ENCODE peak calls at places on chromosomes 16 and 17, in nine cellular contexts. One of them, this sample, is unnamed.

GRCh38 chr16:27316038-27316680 is 2.4 kb downstream of the IL4R start:
- DNase-seq in upper lobe of left lung: no peak
- DNase-seq in vagina: no peak
- DNase-seq in sigmoid colon: peak; percentile 67
- DNase-seq in GM12878: no peak
- DNase-seq in prostate gland: no peak
- DNase-seq in H1: no peak
- DNase-seq in endothelial cell of umbilical vein: no peak
- DNase-seq in stomach: no peak
- DNase-seq in this sample: peak; percentile 47

GRCh38 chr17:17528696-17529652 is 32.8 kb upstream of the RASD1 start:
- DNase-seq in upper lobe of left lung: peak; percentile 55
- DNase-seq in vagina: no peak
- DNase-seq in sigmoid colon: no peak
- DNase-seq in GM12878: no peak
- DNase-seq in prostate gland: no peak
- DNase-seq in H1: no peak
- DNase-seq in endothelial cell of umbilical vein: no peak
- DNase-seq in stomach: peak; percentile 76
- DNase-seq in this sample: no peak

GRCh38 chr16:79656537-79657115 is 56.1 kb upstream of the MAF start:
- DNase-seq in upper lobe of left lung: no peak
- DNase-seq in vagina: no peak
- DNase-seq in sigmoid colon: no peak
- DNase-seq in GM12878: no peak
- DNase-seq in prostate gland: no peak
- DNase-seq in H1: no peak
- DNase-seq in endothelial cell of umbilical vein: no peak
- DNase-seq in stomach: no peak
- DNase-seq in this sample: no peak

GRCh38 chr17:3982113-3982512 is 17.9 kb upstream of the ATP2A3 start:
- DNase-seq in upper lobe of left lung: peak; percentile 83
- DNase-seq in vagina: no peak
- DNase-seq in sigmoid colon: no peak
- DNase-seq in GM12878: no peak
- DNase-seq in prostate gland: no peak
- DNase-seq in H1: no peak
- DNase-seq in endothelial cell of umbilical vein: no peak
- DNase-seq in stomach: no peak
- DNase-seq in this sample: no peak

GRCh38 chr16:30621765-30622164 is 11.6 kb upstream of the ZNF689 start:
- DNase-seq in upper lobe of left lung: no peak
- DNase-seq in vagina: no peak
- DNase-seq in sigmoid colon: no peak
- DNase-seq in GM12878: no peak
- DNase-seq in prostate gland: no peak
- DNase-seq in H1: no peak
- DNase-seq in endothelial cell of umbilical vein: no peak
- DNase-seq in stomach: no peak
- DNase-seq in this sample: no peak

GRCh38 chr16:66620419-66620775 is 15.9 kb downstream of the CMTM3 start:
- DNase-seq in upper lobe of left lung: no peak
- DNase-seq in vagina: no peak
- DNase-seq in sigmoid colon: no peak
- DNase-seq in GM12878: no peak
- DNase-seq in prostate gland: no peak
- DNase-seq in H1: no peak
- DNase-seq in endothelial cell of umbilical vein: no peak
- DNase-seq in stomach: no peak
- DNase-seq in this sample: no peak

GRCh38 chr16:56985288-56985961 is 3.9 kb upstream of the NLRC5 start:
- DNase-seq in upper lobe of left lung: no peak
- DNase-seq in vagina: no peak
- DNase-seq in sigmoid colon: peak; percentile 87
- DNase-seq in GM12878: no peak
- DNase-seq in prostate gland: no peak
- DNase-seq in H1: no peak
- DNase-seq in endothelial cell of umbilical vein: peak; percentile 28
- DNase-seq in stomach: peak; percentile 57
- DNase-seq in this sample: no peak

GRCh38 chr17:44559288-44560249 is 2.3 kb downstream of the FZD2 start:
- DNase-seq in upper lobe of left lung: no peak
- DNase-seq in vagina: no peak
- DNase-seq in sigmoid colon: no peak
- DNase-seq in GM12878: no peak
- DNase-seq in prostate gland: no peak
- DNase-seq in H1: no peak
- DNase-seq in endothelial cell of umbilical vein: no peak
- DNase-seq in stomach: no peak
- DNase-seq in this sample: no peak

GRCh38 chr16:84562174-84562815 is 55.6 kb downstream of the COTL1 start:
- DNase-seq in upper lobe of left lung: peak; percentile 38
- DNase-seq in vagina: no peak
- DNase-seq in sigmoid colon: no peak
- DNase-seq in GM12878: peak; percentile 64
- DNase-seq in prostate gland: no peak
- DNase-seq in H1: no peak
- DNase-seq in endothelial cell of umbilical vein: no peak
- DNase-seq in stomach: no peak
- DNase-seq in this sample: no peak

GRCh38 chr17:80123791-80124190 is 22.4 kb downstream of the GAA start:
- DNase-seq in upper lobe of left lung: no peak
- DNase-seq in vagina: no peak
- DNase-seq in sigmoid colon: peak; percentile 68
- DNase-seq in GM12878: no peak
- DNase-seq in prostate gland: no peak
- DNase-seq in H1: no peak
- DNase-seq in endothelial cell of umbilical vein: no peak
- DNase-seq in stomach: peak; percentile 25
- DNase-seq in this sample: no peak

GRCh38 chr16:66606000-66606751 is 1.7 kb downstream of the CMTM3 start:
- DNase-seq in upper lobe of left lung: no peak
- DNase-seq in vagina: no peak
- DNase-seq in sigmoid colon: no peak
- DNase-seq in GM12878: no peak
- DNase-seq in prostate gland: no peak
- DNase-seq in H1: no peak
- DNase-seq in endothelial cell of umbilical vein: no peak
- DNase-seq in stomach: no peak
- DNase-seq in this sample: no peak

GRCh38 chr17:41773190-41773588 is 13.3 kb downstream of the JUP start:
- DNase-seq in upper lobe of left lung: peak; percentile 74
- DNase-seq in vagina: no peak
- DNase-seq in sigmoid colon: peak; percentile 86
- DNase-seq in GM12878: no peak
- DNase-seq in prostate gland: peak; percentile 89
- DNase-seq in H1: no peak
- DNase-seq in endothelial cell of umbilical vein: peak; percentile 91
- DNase-seq in stomach: peak; percentile 87
- DNase-seq in this sample: peak; percentile 70

GRCh38 chr16:72312862-72313261 is 140.9 kb upstream of the PMFBP1 start:
- DNase-seq in upper lobe of left lung: no peak
- DNase-seq in vagina: no peak
- DNase-seq in sigmoid colon: no peak
- DNase-seq in GM12878: no peak
- DNase-seq in prostate gland: no peak
- DNase-seq in H1: no peak
- DNase-seq in endothelial cell of umbilical vein: no peak
- DNase-seq in stomach: no peak
- DNase-seq in this sample: no peak

GRCh38 chr17:81244358-81245023 is 5.4 kb downstream of the NDUFAF8 start:
- DNase-seq in upper lobe of left lung: peak; percentile 72
- DNase-seq in vagina: no peak
- DNase-seq in sigmoid colon: no peak
- DNase-seq in GM12878: no peak
- DNase-seq in prostate gland: no peak
- DNase-seq in H1: no peak
- DNase-seq in endothelial cell of umbilical vein: no peak
- DNase-seq in stomach: no peak
- DNase-seq in this sample: no peak

GRCh38 chr17:77873518-77874302 is 84.8 kb upstream of the TNRC6C start:
- DNase-seq in upper lobe of left lung: no peak
- DNase-seq in vagina: no peak
- DNase-seq in sigmoid colon: no peak
- DNase-seq in GM12878: no peak
- DNase-seq in prostate gland: no peak
- DNase-seq in H1: no peak
- DNase-seq in endothelial cell of umbilical vein: no peak
- DNase-seq in stomach: no peak
- DNase-seq in this sample: no peak

GRCh38 chr17:79842656-79843474 is 3.6 kb upstream of the CBX4 start:
- DNase-seq in upper lobe of left lung: peak; percentile 88
- DNase-seq in vagina: no peak
- DNase-seq in sigmoid colon: no peak
- DNase-seq in GM12878: no peak
- DNase-seq in prostate gland: no peak
- DNase-seq in H1: no peak
- DNase-seq in endothelial cell of umbilical vein: peak; percentile 11
- DNase-seq in stomach: no peak
- DNase-seq in this sample: no peak

GRCh38 chr17:28973414-28973813 is 22.1 kb upstream of the PHF12 start:
- DNase-seq in upper lobe of left lung: no peak
- DNase-seq in vagina: no peak
- DNase-seq in sigmoid colon: no peak
- DNase-seq in GM12878: no peak
- DNase-seq in prostate gland: no peak
- DNase-seq in H1: no peak
- DNase-seq in endothelial cell of umbilical vein: no peak
- DNase-seq in stomach: no peak
- DNase-seq in this sample: no peak

GRCh38 chr16:23863511-23864422 is 28.0 kb downstream of the PRKCB start:
- DNase-seq in upper lobe of left lung: no peak
- DNase-seq in vagina: no peak
- DNase-seq in sigmoid colon: no peak
- DNase-seq in GM12878: no peak
- DNase-seq in prostate gland: no peak
- DNase-seq in H1: no peak
- DNase-seq in endothelial cell of umbilical vein: no peak
- DNase-seq in stomach: no peak
- DNase-seq in this sample: no peak

GRCh38 chr17:7888184-7888920 is at the start of gene CHD3:
- DNase-seq in upper lobe of left lung: peak; percentile 86
- DNase-seq in vagina: no peak
- DNase-seq in sigmoid colon: no peak
- DNase-seq in GM12878: no peak
- DNase-seq in prostate gland: peak; percentile 87
- DNase-seq in H1: no peak
- DNase-seq in endothelial cell of umbilical vein: no peak
- DNase-seq in stomach: peak; percentile 61
- DNase-seq in this sample: peak; percentile 83

DNA sequence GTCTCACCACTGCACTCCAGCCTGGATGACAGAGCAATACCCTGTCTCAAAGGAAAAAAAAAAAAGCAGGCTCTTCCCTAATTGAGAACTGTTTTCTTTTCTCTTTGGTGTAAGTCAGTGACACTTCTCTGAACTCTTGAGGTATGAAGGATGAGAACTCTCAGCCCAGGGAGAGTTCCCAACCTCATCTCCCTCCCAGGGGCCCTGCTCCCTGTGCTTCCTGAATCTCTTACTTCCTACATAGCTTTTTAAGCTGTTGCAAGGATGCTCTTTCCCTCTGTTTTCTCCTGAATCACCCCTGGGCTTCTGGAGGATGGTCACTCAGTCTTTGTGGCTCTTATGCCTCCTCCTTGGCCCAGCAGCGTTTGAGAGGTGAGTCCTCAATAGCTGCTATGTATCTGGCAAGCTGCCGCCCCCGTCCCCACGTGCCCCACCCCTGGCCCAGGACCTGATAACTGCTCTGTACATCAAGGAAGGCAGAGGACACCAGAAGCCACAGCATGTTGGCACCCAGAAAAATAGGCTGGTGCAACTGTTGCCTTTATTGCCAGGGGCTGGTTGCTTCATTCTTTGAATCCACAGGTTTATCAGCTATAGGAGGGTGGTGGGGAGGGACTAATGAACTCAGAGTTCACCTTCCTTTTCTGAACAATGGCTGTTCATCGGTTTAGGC is 24.0 kb downstream of the IGF2BP1 start:
- DNase-seq in upper lobe of left lung: peak; percentile 46
- DNase-seq in vagina: no peak
- DNase-seq in sigmoid colon: no peak
- DNase-seq in GM12878: no peak
- DNase-seq in prostate gland: no peak
- DNase-seq in H1: no peak
- DNase-seq in endothelial cell of umbilical vein: peak; percentile 13
- DNase-seq in stomach: no peak
- DNase-seq in this sample: no peak
- TF ChIP-seq POLR2AphosphoS5 in upper lobe of left lung: no peak
- TF ChIP-seq POLR2AphosphoS5 in vagina: no peak
- TF ChIP-seq POLR2AphosphoS5 in sigmoid colon: no peak
- TF ChIP-seq POLR2AphosphoS5 in GM12878: no peak
- TF ChIP-seq POLR2AphosphoS5 in prostate gland: no peak
- TF ChIP-seq POLR2AphosphoS5 in H1: no peak
- TF ChIP-seq POLR2AphosphoS5 in endothelial cell of umbilical vein: no peak
- TF ChIP-seq POLR2AphosphoS5 in stomach: no peak
- TF ChIP-seq POLR2AphosphoS5 in this sample: no peak

GRCh38 chr16:90081606-90081970 is 4.5 kb upstream of the PRDM7 start:
- DNase-seq in upper lobe of left lung: no peak
- DNase-seq in vagina: no peak
- DNase-seq in sigmoid colon: no peak
- DNase-seq in GM12878: no peak
- DNase-seq in prostate gland: no peak
- DNase-seq in H1: no peak
- DNase-seq in endothelial cell of umbilical vein: no peak
- DNase-seq in stomach: no peak
- DNase-seq in this sample: no peak
- H3K4me3 ChIP-seq in upper lobe of left lung: no peak overlapping the region
- H3K4me3 ChIP-seq in vagina: peak overlapping the region; percentile 57
- H3K4me3 ChIP-seq in sigmoid colon: no peak overlapping the region
- H3K4me3 ChIP-seq in GM12878: no peak overlapping the region
- H3K4me3 ChIP-seq in prostate gland: no peak overlapping the region
- H3K4me3 ChIP-seq in H1: no peak overlapping the region
- H3K4me3 ChIP-seq in endothelial cell of umbilical vein: no peak overlapping the region
- H3K4me3 ChIP-seq in stomach: no peak overlapping the region
- H3K4me3 ChIP-seq in this sample: peak overlapping the region; percentile 58

GRCh38 chr17:65122836-65123756 is 14.1 kb upstream of the RGS9 start:
- DNase-seq in upper lobe of left lung: peak; percentile 91
- DNase-seq in vagina: no peak
- DNase-seq in sigmoid colon: peak; percentile 91
- DNase-seq in GM12878: peak; percentile 66
- DNase-seq in prostate gland: peak; percentile 70
- DNase-seq in H1: peak; percentile 69
- DNase-seq in endothelial cell of umbilical vein: peak; percentile 83
- DNase-seq in stomach: peak; percentile 83
- DNase-seq in this sample: peak; percentile 88
- TF ChIP-seq POLR2A in upper lobe of left lung: no peak
- TF ChIP-seq POLR2A in vagina: peak; percentile 35
- TF ChIP-seq POLR2A in sigmoid colon: peak; percentile 51
- TF ChIP-seq POLR2A in GM12878: peak; percentile 90
- TF ChIP-seq POLR2A in prostate gland: no peak
- TF ChIP-seq POLR2A in H1: peak; percentile 91
- TF ChIP-seq POLR2A in endothelial cell of umbilical vein: peak; percentile 81
- TF ChIP-seq POLR2A in stomach: peak; percentile 8
- TF ChIP-seq POLR2A in this sample: no peak

GRCh38 chr17:74502866-74503265 is 28.4 kb downstream of the CD300LB start:
- DNase-seq in upper lobe of left lung: no peak
- DNase-seq in vagina: no peak
- DNase-seq in sigmoid colon: no peak
- DNase-seq in GM12878: no peak
- DNase-seq in prostate gland: no peak
- DNase-seq in H1: no peak
- DNase-seq in endothelial cell of umbilical vein: no peak
- DNase-seq in stomach: peak; percentile 19
- DNase-seq in this sample: peak; percentile 34

GRCh38 chr17:74497471-74497870 is 31.0 kb downstream of the CD300A start:
- DNase-seq in upper lobe of left lung: no peak
- DNase-seq in vagina: no peak
- DNase-seq in sigmoid colon: peak; percentile 50
- DNase-seq in GM12878: no peak
- DNase-seq in prostate gland: no peak
- DNase-seq in H1: no peak
- DNase-seq in endothelial cell of umbilical vein: no peak
- DNase-seq in stomach: no peak
- DNase-seq in this sample: peak; percentile 52

GRCh38 chr17:74499992-74500391 is 31.3 kb downstream of the CD300LB start:
- DNase-seq in upper lobe of left lung: no peak
- DNase-seq in vagina: no peak
- DNase-seq in sigmoid colon: peak; percentile 42
- DNase-seq in GM12878: no peak
- DNase-seq in prostate gland: no peak
- DNase-seq in H1: no peak
- DNase-seq in endothelial cell of umbilical vein: no peak
- DNase-seq in stomach: no peak
- DNase-seq in this sample: peak; percentile 37
- TF ChIP-seq POLR2AphosphoS5 in upper lobe of left lung: no peak
- TF ChIP-seq POLR2AphosphoS5 in vagina: no peak
- TF ChIP-seq POLR2AphosphoS5 in sigmoid colon: no peak
- TF ChIP-seq POLR2AphosphoS5 in GM12878: no peak
- TF ChIP-seq POLR2AphosphoS5 in prostate gland: no peak
- TF ChIP-seq POLR2AphosphoS5 in H1: no peak
- TF ChIP-seq POLR2AphosphoS5 in endothelial cell of umbilical vein: no peak
- TF ChIP-seq POLR2AphosphoS5 in stomach: no peak
- TF ChIP-seq POLR2AphosphoS5 in this sample: no peak

This sample was measured in suprapubic skin.